ENCODE peak calls at places on chromosomes 16 and 17, in nine cellular contexts. S, L, B, D, R, O, W, J and X are unnamed samples.
A peak's percentile ranks its signal among the peaks of the same experiment; 100 is the strongest.

GRCh38 chr17:75457047-75457654 is 716 bp downstream of the TMEM94 start:
- DNase-seq in B (peak; percentile 58), W (peak; percentile 71), R (no peak), J (peak; percentile 73), D (no peak), L (no peak), S (peak; percentile 47), O (peak; percentile 69), X (no peak)

GRCh38 chr17:81404557-81405165 is 9.4 kb downstream of the BAHCC1 start:
- DNase-seq in B (peak; percentile 71), L (no peak), J (no peak), S (no peak), D (no peak), W (peak; percentile 66), O (no peak), R (no peak), X (no peak)

GRCh38 chr16:87407511-87408112 is 15.5 kb downstream of the MAP1LC3B start:
- DNase-seq in O (peak; percentile 85), L (no peak), D (no peak), J (no peak), S (peak; percentile 36), W (no peak), R (no peak), B (peak; percentile 68), X (no peak)

GRCh38 chr17:8162232-8162996 is at the start of gene VAMP2:
- DNase-seq in S (peak; percentile 48), R (no peak), D (no peak), W (peak; percentile 80), J (peak; percentile 90), L (no peak), O (peak; percentile 52), B (peak; percentile 86), X (no peak)

GRCh38 chr17:75515229-75515522 is 161 bp downstream of the CASKIN2 start:
- DNase-seq in B (no peak), D (no peak), J (no peak), O (no peak), W (no peak), R (no peak), S (no peak), L (no peak), X (no peak)

GRCh38 chr17:20206068-20206467 is 196.9 kb downstream of the SPECC1 start:
- DNase-seq in W (no peak), L (no peak), B (no peak), O (peak; percentile 75), R (no peak), D (no peak), J (no peak), S (peak; percentile 12), X (peak; percentile 43)

GRCh38 chr16:74984194-74984669 is 691 bp downstream of the WDR59 start:
- DNase-seq in W (peak; percentile 65), O (peak; percentile 32), D (no peak), J (no peak), L (peak; percentile 4), R (no peak), B (no peak), S (peak; percentile 17), X (no peak)

GRCh38 chr16:73071131-73071940 is 23.4 kb upstream of the ZFHX3 start:
- DNase-seq in S (peak; percentile 67), L (no peak), R (no peak), D (no peak), J (peak; percentile 73), W (no peak), O (peak; percentile 69), B (peak; percentile 62), X (no peak)

GRCh38 chr17:58693751-58694150 is 1.3 kb downstream of the RAD51C start:
- DNase-seq in O (no peak), D (no peak), J (no peak), R (no peak), B (no peak), S (no peak), W (no peak), L (no peak), X (no peak)

GRCh38 chr17:58694826-58695225 is 2.4 kb downstream of the RAD51C start:
- DNase-seq in B (no peak), D (no peak), L (no peak), W (no peak), R (no peak), J (no peak), O (no peak), S (no peak), X (no peak)

GRCh38 chr17:58693208-58693607 is 806 bp downstream of the RAD51C start:
- DNase-seq in S (peak; percentile 15), W (no peak), R (no peak), B (no peak), D (no peak), L (no peak), J (no peak), O (no peak), X (no peak)

GRCh38 chr17:58692239-58693055 is at the start of gene RAD51C:
- DNase-seq in W (peak; percentile 92), D (peak; percentile 16), J (peak; percentile 69), O (peak; percentile 84), S (peak; percentile 86), R (peak; percentile 40), B (peak; percentile 88), L (peak; percentile 65), X (peak; percentile 5)

DNA sequence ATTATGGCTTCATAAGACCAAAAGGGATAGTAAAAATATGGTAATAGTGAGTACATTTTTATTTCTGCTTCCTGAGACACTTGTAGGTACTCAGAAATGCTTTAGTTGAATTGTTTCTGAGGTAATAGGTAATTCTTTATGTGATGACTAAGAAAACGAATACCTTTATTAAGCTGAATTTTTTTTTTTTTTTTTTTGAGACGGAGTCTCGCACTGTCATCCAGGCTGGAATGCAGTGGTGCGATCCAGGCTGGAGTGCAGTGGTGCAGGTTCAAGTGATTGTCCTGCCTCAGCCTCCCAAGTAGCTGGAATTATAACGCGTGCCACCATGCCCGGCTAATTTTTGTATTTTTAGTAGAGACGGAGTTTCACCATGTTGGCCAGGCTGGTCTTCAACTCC is 1.9 kb downstream of the RAD51C start:
- DNase-seq in O (no peak), J (no peak), R (no peak), D (no peak), S (no peak), B (no peak), W (no peak), L (no peak), X (no peak)
- H3K4me3 ChIP-seq in O (no peak overlapping the region), J (peak overlapping the region; percentile 35), R (no peak overlapping the region), D (no peak overlapping the region), S (no peak overlapping the region), B (no peak overlapping the region), W (no peak overlapping the region), L (no peak overlapping the region), X (no peak overlapping the region)

GRCh38 chr16:1981398-1981836 is at the start of gene NOXO1:
- DNase-seq in J (no peak), D (no peak), S (no peak), O (no peak), B (no peak), L (no peak), R (no peak), W (peak; percentile 62), X (no peak)

GRCh38 chr16:1984347-1985225 is 593 bp downstream of the GFER start:
- DNase-seq in O (peak; percentile 42), S (no peak), W (no peak), B (peak; percentile 85), D (no peak), R (no peak), J (peak; percentile 59), L (no peak), X (no peak)

GRCh38 chr16:1981972-1982574 is 804 bp upstream of the NOXO1 start:
- DNase-seq in O (no peak), W (no peak), B (no peak), J (no peak), R (no peak), S (no peak), D (no peak), L (no peak), X (no peak)

GRCh38 chr16:1983544-1984346 is at the start of gene GFER:
- DNase-seq in L (peak; percentile 82), O (peak; percentile 89), J (peak; percentile 99), B (peak; percentile 96), D (peak; percentile 26), S (peak; percentile 91), R (peak; percentile 74), W (peak; percentile 87), X (no peak)

GRCh38 chr16:1983053-1983543 is 895 bp upstream of the GFER start:
- DNase-seq in R (no peak), J (no peak), O (no peak), L (no peak), S (no peak), B (no peak), D (no peak), W (no peak), X (no peak)
- TF ChIP-seq CTCF in R (no peak), J (no peak), O (peak; percentile 32), L (peak; percentile 36), S (no peak), B (no peak), D (no peak), W (no peak), X (no peak)

GRCh38 chr16:67538666-67539101 is 10.1 kb downstream of the RIPOR1 start:
- DNase-seq in B (no peak), O (peak; percentile 76), J (peak; percentile 20), W (no peak), D (no peak), L (peak; percentile 45), R (no peak), S (peak; percentile 65), X (no peak)
- H3K4me3 ChIP-seq in B (peak overlapping the region; percentile 73), O (peak overlapping the region; percentile 79), J (peak overlapping the region; percentile 73), W (peak overlapping the region; percentile 60), D (peak overlapping the region; percentile 68), L (peak overlapping the region; percentile 67), R (peak overlapping the region; percentile 64), S (peak overlapping the region; percentile 55), X (peak overlapping the region; percentile 90)

GRCh38 chr16:9965079-9965478 is 217.1 kb downstream of the GRIN2A start:
- DNase-seq in L (no peak), R (no peak), S (no peak), B (no peak), J (no peak), D (no peak), W (no peak), O (peak; percentile 40), X (no peak)

GRCh38 chr16:9970796-9971195 is 211.4 kb downstream of the GRIN2A start:
- DNase-seq in W (no peak), J (no peak), D (no peak), R (no peak), L (no peak), S (no peak), O (no peak), B (no peak), X (no peak)

GRCh38 chr16:9966569-9967157 is 215.6 kb downstream of the GRIN2A start:
- DNase-seq in O (peak; percentile 80), J (no peak), R (peak; percentile 6), S (peak; percentile 1), B (no peak), L (peak; percentile 34), D (no peak), W (peak; percentile 2), X (no peak)

GRCh38 chr16:9971907-9972306 is 210.3 kb downstream of the GRIN2A start:
- DNase-seq in B (no peak), D (no peak), W (no peak), R (no peak), L (no peak), J (no peak), S (no peak), O (no peak), X (no peak)

DNA sequence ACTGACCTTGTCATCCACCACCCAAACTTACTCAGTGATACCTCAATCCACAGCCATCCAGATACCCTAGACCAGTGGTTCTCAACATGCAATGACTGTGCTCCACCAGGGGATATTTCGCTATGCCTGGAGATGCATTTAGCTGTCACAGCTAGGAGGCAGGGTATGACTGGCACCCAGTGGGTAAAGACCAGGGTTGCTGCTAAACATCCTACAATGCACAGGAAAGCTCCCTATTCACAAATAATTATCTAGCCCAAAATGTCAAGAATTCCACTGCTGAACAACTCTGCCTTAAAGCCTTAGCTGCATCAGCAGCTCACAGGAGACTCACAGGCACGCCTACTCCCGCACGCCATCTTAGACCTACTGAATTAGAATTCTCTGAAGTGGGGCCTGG is 212.6 kb downstream of the GRIN2A start:
- DNase-seq in J (no peak), B (no peak), O (no peak), D (no peak), W (no peak), R (no peak), L (no peak), S (no peak), X (no peak)
- TF ChIP-seq CTCF in J (no peak), B (no peak), O (no peak), D (no peak), W (no peak), R (no peak), L (no peak), S (no peak), X (no peak)